ENCODE peak calls at places on chromosome 21, in ten cellular contexts. A is IMR-90, S is A549, C is ovary, I is spleen, G is transverse colon, M is body of pancreas, K is HepG2, R is breast epithelium, F is GM12878. D is an unnamed sample.
A peak's percentile ranks its signal among the peaks of the same experiment; 100 is the strongest.

GRCh38 chr21:37582613-37583012 is 216.0 kb downstream of the DYRK1A start:
- DNase-seq in F (no peak), I (no peak), R (no peak), M (peak; percentile 53), A (peak; percentile 77), G (no peak), C (peak; percentile 15), S (peak; percentile 62), K (peak; percentile 57), D (no peak)

GRCh38 chr21:30924171-30924680 is 42.8 kb upstream of the KRTAP11-1 start:
- DNase-seq in F (no peak), K (no peak), M (no peak), A (no peak), R (no peak), I (no peak), G (no peak), S (no peak), C (no peak), D (no peak)

GRCh38 chr21:35394049-35394448 is 344.9 kb upstream of the RUNX1 start:
- DNase-seq in A (no peak), C (no peak), I (no peak), S (no peak), F (no peak), G (no peak), R (no peak), K (no peak), M (no peak), D (no peak)

GRCh38 chr21:21007606-21008005 is 9.4 kb downstream of the NCAM2 start:
- DNase-seq in S (no peak), G (no peak), K (no peak), F (no peak), M (no peak), R (no peak), A (peak; percentile 34), C (no peak), I (no peak), D (no peak)

GRCh38 chr21:35390013-35390776 is 341.1 kb upstream of the RUNX1 start:
- DNase-seq in G (no peak), I (no peak), S (no peak), K (no peak), M (peak; percentile 32), F (no peak), R (no peak), A (peak; percentile 79), C (no peak), D (no peak)

GRCh38 chr21:34807146-34807880 is 138.5 kb downstream of the CLIC6 start:
- DNase-seq in G (no peak), M (no peak), R (no peak), A (peak; percentile 97), K (no peak), S (peak; percentile 90), F (no peak), I (no peak), C (no peak), D (no peak)

GRCh38 chr21:36543924-36544323 is 64.0 kb upstream of the CLDN14 start:
- DNase-seq in K (no peak), I (no peak), S (no peak), C (no peak), R (no peak), M (no peak), A (no peak), G (no peak), F (no peak), D (no peak)

GRCh38 chr21:36120304-36120902 is 14.5 kb upstream of the CBR3 start:
- DNase-seq in F (no peak), G (no peak), R (no peak), I (no peak), S (no peak), K (no peak), C (no peak), M (peak; percentile 43), A (peak; percentile 8), D (no peak)

GRCh38 chr21:15449556-15449955 is 280.2 kb upstream of the USP25 start:
- DNase-seq in I (no peak), G (no peak), A (no peak), S (no peak), K (no peak), M (no peak), C (no peak), F (no peak), R (no peak), D (no peak)

GRCh38 chr21:37237764-37238163 is 29.4 kb downstream of the VPS26C start:
- DNase-seq in M (no peak), S (no peak), C (no peak), K (no peak), A (no peak), G (no peak), F (no peak), R (no peak), I (no peak), D (no peak)

GRCh38 chr21:34129039-34129891 is 55.9 kb downstream of the MRPS6 start:
- DNase-seq in I (no peak), A (peak; percentile 92), K (no peak), M (peak; percentile 65), F (no peak), C (peak; percentile 53), S (no peak), G (peak; percentile 42), R (no peak), D (no peak)

GRCh38 chr21:16280731-16281130 is 550.9 kb downstream of the USP25 start:
- DNase-seq in S (no peak), K (no peak), M (no peak), R (no peak), G (no peak), C (no peak), A (no peak), F (no peak), I (no peak), D (no peak)

GRCh38 chr21:35273331-35273730 is 224.2 kb upstream of the RUNX1 start:
- DNase-seq in K (no peak), F (no peak), R (no peak), C (no peak), A (no peak), I (no peak), M (no peak), G (peak; percentile 60), S (no peak), D (no peak)

GRCh38 chr21:36692844-36693143 is 6.1 kb upstream of the SIM2 start:
- DNase-seq in M (no peak), R (no peak), K (no peak), I (no peak), S (no peak), G (no peak), C (no peak), F (no peak), A (no peak), D (no peak)

GRCh38 chr21:21997390-21998333 is 999.5 kb downstream of the NCAM2 start:
- DNase-seq in A (no peak), M (no peak), I (no peak), S (no peak), F (no peak), C (no peak), K (no peak), R (no peak), G (no peak), D (no peak)

GRCh38 chr21:27258222-27258621 is 291.3 kb upstream of the ADAMTS5 start:
- DNase-seq in A (no peak), K (no peak), F (no peak), R (no peak), M (no peak), G (no peak), S (no peak), C (no peak), I (no peak), D (no peak)

DNA sequence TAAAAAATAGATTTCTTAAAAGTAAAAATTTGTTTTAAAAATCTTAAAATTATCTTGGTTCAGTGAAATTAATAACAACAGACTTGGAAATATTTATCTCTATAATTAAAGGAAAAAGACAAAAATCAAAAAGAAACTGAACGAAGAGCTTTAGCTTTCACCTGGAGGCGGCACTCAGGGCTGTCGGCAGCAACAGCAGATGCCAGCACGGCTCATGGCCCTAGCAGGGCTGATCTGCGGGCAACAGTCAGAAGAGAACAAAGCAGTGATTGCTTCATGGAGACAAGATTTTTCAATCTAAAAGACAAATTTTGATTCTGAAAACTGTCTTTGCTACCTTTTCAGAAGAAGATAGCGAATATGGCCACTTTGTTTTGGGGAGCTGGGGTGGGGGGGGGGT is 22.6 kb downstream of the UBE2G2 start:
- DNase-seq in S (no peak), K (no peak), M (no peak), A (no peak), F (no peak), R (no peak), I (no peak), C (no peak), G (no peak), D (no peak)
- H3K27ac ChIP-seq in S (no peak overlapping the region), K (peak overlapping the region; percentile 18), M (no peak overlapping the region), A (no peak overlapping the region), F (no peak overlapping the region), R (no peak overlapping the region), I (no peak overlapping the region), C (no peak overlapping the region), G (no peak overlapping the region), D (no peak overlapping the region)

GRCh38 chr21:41876928-41877652 is 2.1 kb downstream of the PRDM15 start:
- DNase-seq in M (no peak), S (no peak), R (no peak), G (no peak), I (peak; percentile 71), C (no peak), F (no peak), A (no peak), K (no peak), D (no peak)
- TF ChIP-seq CTCF in M (no peak), S (no peak), R (no peak), G (no peak), I (no peak), C (no peak), F (peak; percentile 33), A (no peak), K (peak; percentile 19), D (no peak)

DNA sequence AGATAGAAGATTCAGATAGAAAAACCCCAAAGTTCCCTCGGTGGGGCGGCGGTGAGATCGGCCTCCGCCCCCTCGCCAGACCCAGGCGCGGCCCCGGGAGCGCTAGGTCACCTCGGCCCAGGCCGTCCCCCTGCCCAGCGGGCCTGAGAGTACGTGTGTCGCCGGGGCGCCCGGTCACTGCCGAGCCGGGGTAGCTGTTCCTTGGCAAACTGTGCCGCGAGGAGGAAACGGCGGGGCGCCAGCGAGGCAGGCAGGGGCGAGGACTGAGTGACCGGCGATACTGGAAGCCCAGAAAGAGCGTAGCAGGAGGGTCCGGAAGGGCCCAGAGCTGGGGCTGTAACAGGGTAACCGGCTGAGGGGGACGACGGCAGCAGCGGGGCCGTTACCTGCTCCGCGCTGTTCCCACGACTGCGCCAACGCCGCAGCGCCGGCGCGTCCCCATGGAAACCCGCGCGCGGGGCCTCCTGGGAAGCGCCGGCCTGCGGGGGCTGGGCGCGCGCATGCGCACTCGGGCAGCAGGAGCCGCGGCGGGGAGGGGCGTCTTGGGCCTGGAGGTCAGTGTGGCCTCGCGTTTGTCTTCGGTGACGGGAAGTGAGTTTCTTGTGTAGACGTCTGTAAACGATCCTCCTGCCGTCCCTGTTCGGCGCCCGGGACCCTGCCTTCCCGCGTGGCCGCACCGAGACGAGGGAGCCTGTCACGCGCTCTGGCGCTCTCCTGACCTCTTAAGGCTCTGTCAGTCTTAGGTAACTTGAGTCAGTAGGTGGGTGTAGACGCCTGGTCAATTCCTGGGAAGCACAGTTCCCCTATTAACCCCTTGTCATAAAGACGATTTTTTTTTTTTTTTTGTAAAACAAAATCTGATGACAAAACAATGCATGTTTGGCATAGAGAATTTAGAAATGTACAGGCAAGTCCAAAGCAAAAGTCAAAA is at the start of gene LCA5L:
- DNase-seq in S (peak; percentile 92), M (peak; percentile 94), A (peak; percentile 81), G (peak; percentile 93), I (peak; percentile 97), F (peak; percentile 47), K (peak; percentile 76), C (peak; percentile 87), R (peak; percentile 90), D (peak; percentile 93)
- TF ChIP-seq POLR2A in S (peak; percentile 86), M (peak; percentile 80), A (peak; percentile 59), G (peak; percentile 71), I (no peak), F (peak; percentile 89), K (peak; percentile 91), C (peak; percentile 56), R (peak; percentile 37), D (peak; percentile 66)

GRCh38 chr21:17660862-17661261 is 48.2 kb upstream of the BTG3 start:
- DNase-seq in K (no peak), F (no peak), R (no peak), I (no peak), A (no peak), C (no peak), G (no peak), S (no peak), M (peak; percentile 60), D (no peak)
- H3K27ac ChIP-seq in K (no peak overlapping the region), F (no peak overlapping the region), R (no peak overlapping the region), I (no peak overlapping the region), A (no peak overlapping the region), C (no peak overlapping the region), G (no peak overlapping the region), S (no peak overlapping the region), M (no peak overlapping the region), D (no peak overlapping the region)

D was measured in right lobe of liver.